ENCODE peak calls at places on chromosomes 3 and 15, in five cellular contexts. A, U, R, C and B are unnamed samples.

GRCh38 chr3:53065841-53066480 is 20.1 kb upstream of the SFMBT1 start:
- DNase-seq in R (no peak), U (peak), C (no peak), A (peak), B (no peak)

GRCh38 chr15:43241100-43241499 is 20.3 kb upstream of the EPB42 start:
- DNase-seq in R (no peak), U (peak), C (no peak), A (no peak), B (no peak)

GRCh38 chr3:106913111-106913698 is 464.0 kb upstream of the CCDC54 start:
- DNase-seq in C (no peak), A (no peak), U (no peak), R (no peak), B (no peak)

GRCh38 chr3:9934235-9934621 is 594 bp downstream of the CRELD1 start:
- DNase-seq in A (no peak), C (no peak), U (no peak), R (no peak), B (no peak)

GRCh38 chr3:188531210-188531609 is 377.3 kb downstream of the LPP start:
- DNase-seq in C (no peak), U (no peak), A (no peak), R (no peak), B (no peak)

GRCh38 chr3:69699183-69699582 is 40.1 kb upstream of the MITF start:
- DNase-seq in A (no peak), C (no peak), R (no peak), U (no peak), B (no peak)

GRCh38 chr15:31295660-31296059 is 31.0 kb upstream of the KLF13 start:
- DNase-seq in A (peak), C (no peak), R (no peak), U (peak), B (no peak)

GRCh38 chr3:52405601-52406115 is 39.2 kb downstream of the SEMA3G start:
- DNase-seq in U (no peak), R (no peak), C (no peak), A (no peak), B (no peak)

GRCh38 chr15:75197062-75197630 is 4.5 kb upstream of the C15orf39 start:
- DNase-seq in A (no peak), R (no peak), U (no peak), C (no peak), B (peak)

GRCh38 chr3:137062250-137062649 is 104.5 kb downstream of the IL20RB start:
- DNase-seq in R (no peak), A (no peak), C (no peak), U (no peak), B (no peak)

GRCh38 chr15:71057581-71057980 is 57.7 kb upstream of the THSD4 start:
- DNase-seq in U (no peak), R (no peak), C (no peak), A (peak), B (no peak)

GRCh38 chr3:139653582-139653981 is 24.2 kb downstream of the NMNAT3 start:
- DNase-seq in A (no peak), C (no peak), R (no peak), U (no peak), B (no peak)

GRCh38 chr3:8764528-8764927 is 4.9 kb downstream of the OXTR start:
- DNase-seq in C (no peak), A (no peak), U (peak), R (no peak), B (no peak)

GRCh38 chr3:126136428-126137220 is 43.8 kb downstream of the ALDH1L1 start:
- DNase-seq in R (no peak), A (peak), U (no peak), C (no peak), B (no peak)

GRCh38 chr3:43317461-43318316 is 31.3 kb downstream of the SNRK start:
- DNase-seq in U (no peak), A (no peak), R (no peak), C (no peak), B (no peak)

GRCh38 chr3:53763353-53763752 is 82.9 kb downstream of the CHDH start:
- DNase-seq in C (no peak), U (no peak), R (peak), A (no peak), B (no peak)